ENCODE peak calls at places on chromosome 13, in seven cellular contexts. V is BJ; Z is dorsolateral prefrontal cortex; W is NT2/D1; D is T-helper 17 cell; I is NCI-H1092 treated with DMSO at 0.1 percent for 48 hours; S is central memory CD4-positive, alpha-beta T cell. O is an unnamed sample.

GRCh38 chr13:78881054-78881453 is 222.1 kb upstream of the OBI1 start:
- DNase-seq in V (no peak), Z (no peak), W (no peak), D (no peak), I (peak; percentile 99), S (no peak), O (no peak)

GRCh38 chr13:112124100-112124499 is 57.2 kb downstream of the SOX1 start:
- DNase-seq in V (no peak), Z (no peak), W (no peak), D (no peak), I (peak; percentile 94), S (no peak), O (no peak)

GRCh38 chr13:27744861-27745260 is 47.4 kb upstream of the GSX1 start:
- DNase-seq in V (no peak), Z (no peak), W (peak; percentile 40), D (no peak), I (no peak), S (no peak), O (no peak)

GRCh38 chr13:101520672-101521071 is 68.2 kb downstream of the ITGBL1 start:
- DNase-seq in V (no peak), Z (no peak), W (no peak), D (no peak), I (no peak), S (peak; percentile 27), O (no peak)

GRCh38 chr13:101829484-101829883 is 377.0 kb downstream of the ITGBL1 start:
- DNase-seq in V (no peak), Z (no peak), W (no peak), D (no peak), I (no peak), S (no peak), O (no peak)

GRCh38 chr13:79317856-79318255 is 88.2 kb downstream of the RBM26 start:
- DNase-seq in V (no peak), Z (no peak), W (no peak), D (no peak), I (no peak), S (no peak), O (no peak)

GRCh38 chr13:109880371-109881346 is 94.3 kb upstream of the IRS2 start:
- DNase-seq in V (no peak), Z (no peak), W (no peak), D (no peak), I (no peak), S (no peak), O (no peak)

GRCh38 chr13:36674337-36675212 is 755 bp downstream of the SERTM1 start:
- DNase-seq in V (no peak), Z (no peak), W (no peak), D (no peak), I (no peak), S (no peak), O (no peak)

GRCh38 chr13:25771208-25771607 is 280.6 kb downstream of the SHISA2 start:
- DNase-seq in V (no peak), Z (no peak), W (no peak), D (no peak), I (no peak), S (no peak), O (no peak)

GRCh38 chr13:36998624-36999041 is 507 bp downstream of the ALG5 start:
- DNase-seq in V (no peak), Z (peak; percentile 55), W (no peak), D (no peak), I (peak; percentile 27), S (no peak), O (peak; percentile 27)

GRCh38 chr13:38395505-38395803 is 45.8 kb downstream of the UFM1 start:
- DNase-seq in V (no peak), Z (no peak), W (no peak), D (no peak), I (no peak), S (no peak), O (no peak)

GRCh38 chr13:102915393-102915792 is 69.6 kb downstream of the ERCC5 start:
- DNase-seq in V (no peak), Z (no peak), W (no peak), D (no peak), I (no peak), S (no peak), O (no peak)

GRCh38 chr13:60759499-60759898 is 362.5 kb downstream of the TDRD3 start:
- DNase-seq in V (no peak), Z (no peak), W (no peak), D (no peak), I (no peak), S (no peak), O (no peak)

GRCh38 chr13:65966991-65967451 is 1263.1 kb downstream of the PCDH9 start:
- DNase-seq in V (no peak), Z (no peak), W (peak; percentile 48), D (no peak), I (no peak), S (no peak), O (no peak)

GRCh38 chr13:100388923-100389322 is 199.7 kb downstream of the GGACT start:
- DNase-seq in V (no peak), Z (no peak), W (no peak), D (no peak), I (no peak), S (no peak), O (no peak)

GRCh38 chr13:102402292-102402691 is 444 bp upstream of the FGF14 start:
- DNase-seq in V (no peak), Z (peak; percentile 70), W (peak; percentile 73), D (no peak), I (no peak), S (no peak), O (no peak)

GRCh38 chr13:102970542-102970941 is 95.7 kb downstream of the SLC10A2 start:
- DNase-seq in V (no peak), Z (no peak), W (no peak), D (no peak), I (no peak), S (no peak), O (no peak)

GRCh38 chr13:44021422-44021821 is 141.7 kb downstream of the LACC1 start:
- DNase-seq in V (no peak), Z (no peak), W (no peak), D (no peak), I (no peak), S (no peak), O (no peak)

GRCh38 chr13:27450921-27451461 is 627 bp upstream of the MTIF3 start:
- DNase-seq in V (peak; percentile 12), Z (peak; percentile 56), W (no peak), D (peak; percentile 39), I (no peak), S (no peak), O (peak; percentile 42)

GRCh38 chr13:71912524-71912923 is 45.5 kb upstream of the DACH1 start:
- DNase-seq in V (no peak), Z (no peak), W (no peak), D (no peak), I (no peak), S (no peak), O (no peak)

GRCh38 chr13:113273856-113274590 is 23.0 kb upstream of the LAMP1 start:
- DNase-seq in V (peak; percentile 11), Z (no peak), W (no peak), D (no peak), I (no peak), S (no peak), O (no peak)

GRCh38 chr13:71242191-71242590 is 624.8 kb downstream of the DACH1 start:
- DNase-seq in V (no peak), Z (no peak), W (no peak), D (no peak), I (peak; percentile 91), S (no peak), O (no peak)

GRCh38 chr13:43730642-43731041 is 56.1 kb downstream of the ENOX1 start:
- DNase-seq in V (peak; percentile 9), Z (no peak), W (no peak), D (no peak), I (no peak), S (no peak), O (no peak)